ENCODE peak calls at places on chromosomes 6 and 20, in five cellular contexts. G is MM.1S, U is adrenal gland, W is aorta, N is spleen. X is an unnamed sample. For H3K4me1, the result is how much of the 10 kb centered on the place peaks cover.

GRCh38 chr6:8005136-8005535 is 59.1 kb downstream of the BLOC1S5 start:
- DNase-seq in G (no peak), U (no peak), W (no peak), N (no peak), X (no peak)

GRCh38 chr6:118768904-118769325 is 117.5 kb upstream of the CEP85L start:
- DNase-seq in G (peak), U (no peak), W (no peak), N (no peak), X (no peak)

GRCh38 chr20:54160269-54161007 is 13.3 kb downstream of the CYP24A1 start:
- DNase-seq in G (no peak), U (no peak), W (no peak), N (no peak), X (no peak)

GRCh38 chr6:133244502-133244901 is 3.3 kb downstream of the EYA4 start:
- DNase-seq in G (no peak), U (no peak), W (no peak), N (no peak), X (no peak)

GRCh38 chr20:47672886-47673670 is 112.2 kb downstream of the SULF2 start:
- DNase-seq in G (no peak), U (peak), W (no peak), N (peak), X (no peak)

GRCh38 chr6:142985286-142985685 is 40.3 kb upstream of the HIVEP2 start:
- DNase-seq in G (no peak), U (no peak), W (no peak), N (no peak), X (no peak)

GRCh38 chr20:43534016-43534415 is 24.8 kb upstream of the SGK2 start:
- DNase-seq in G (no peak), U (no peak), W (no peak), N (no peak), X (no peak)

GRCh38 chr6:62357826-62358225 is 71.8 kb upstream of the KHDRBS2 start:
- DNase-seq in G (no peak), U (no peak), W (no peak), N (no peak), X (no peak)

GRCh38 chr6:165184192-165184979 is 125.0 kb downstream of the C6orf118 start:
- DNase-seq in G (no peak), U (no peak), W (no peak), N (no peak), X (peak)

GRCh38 chr6:22906091-22906549 is 336.8 kb downstream of the HDGFL1 start:
- DNase-seq in G (no peak), U (no peak), W (no peak), N (no peak), X (peak)

GRCh38 chr6:123803862-123804681 is at the start of gene NKAIN2:
- DNase-seq in G (peak), U (no peak), W (no peak), N (peak), X (no peak)

GRCh38 chr20:61988665-61989064 is 77.0 kb downstream of the TAF4 start:
- DNase-seq in G (no peak), U (no peak), W (no peak), N (no peak), X (no peak)

GRCh38 chr20:62417981-62418708 is 9.2 kb downstream of the RBBP8NL start:
- DNase-seq in G (no peak), U (no peak), W (no peak), N (no peak), X (no peak)

GRCh38 chr6:37983720-37984501 is 164.4 kb downstream of the ZFAND3 start:
- DNase-seq in G (no peak), U (no peak), W (no peak), N (no peak), X (no peak)

GRCh38 chr6:168138436-168138835 is 59.4 kb upstream of the FRMD1 start:
- DNase-seq in G (no peak), U (no peak), W (no peak), N (peak), X (no peak)

GRCh38 chr6:81999270-81999669 is 246.8 kb upstream of the TENT5A start:
- DNase-seq in G (no peak), U (no peak), W (no peak), N (no peak), X (no peak)

GRCh38 chr6:36347635-36348034 is 10.9 kb upstream of the BNIP5 start:
- DNase-seq in G (no peak), U (peak), W (no peak), N (no peak), X (no peak)

GRCh38 chr6:150409576-150410066 is 40.8 kb downstream of the IYD start:
- DNase-seq in G (peak), U (peak), W (peak), N (peak), X (no peak)

GRCh38 chr6:38354905-38355304 is 284.8 kb downstream of the BTBD9 start:
- DNase-seq in G (no peak), U (no peak), W (no peak), N (no peak), X (no peak)

GRCh38 chr6:165645919-165646318 is 17.1 kb downstream of the PDE10A start:
- DNase-seq in G (no peak), U (peak), W (no peak), N (no peak), X (no peak)

GRCh38 chr6:32609731-32610640 is 20.3 kb upstream of the HLA-DRB1 start:
- DNase-seq in G (peak), U (peak), W (no peak), N (peak), X (peak)

GRCh38 chr20:63941282-63942060 is 14.7 kb downstream of the UCKL1 start:
- DNase-seq in G (no peak), U (no peak), W (peak), N (peak), X (no peak)

GRCh38 chr6:3977875-3978711 is 100.8 kb downstream of the FAM217A start:
- DNase-seq in G (peak), U (peak), W (no peak), N (no peak), X (peak)

DNA sequence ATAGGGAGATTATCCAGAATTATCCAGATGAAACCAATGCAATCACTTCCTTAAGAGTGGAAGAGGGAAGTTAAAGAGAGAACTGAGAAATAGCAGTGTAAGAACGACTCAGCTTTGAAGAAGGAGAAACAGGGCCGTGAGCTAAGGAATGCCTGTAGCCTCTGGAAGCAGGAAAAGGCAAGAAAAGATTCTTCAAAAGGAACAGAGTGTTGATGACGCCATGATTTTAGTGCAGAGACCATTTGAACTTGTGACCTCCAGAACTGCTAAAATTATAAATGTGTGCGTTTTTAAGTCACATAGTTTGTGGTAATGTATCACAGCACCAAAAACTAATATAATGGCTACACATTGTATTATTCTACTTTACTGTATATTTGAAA is 32.7 kb downstream of the ILRUN start:
- DNase-seq in G (no peak), U (no peak), W (no peak), N (no peak), X (no peak)
- H3K4me1 ChIP-seq in G (under half), U (under half), W (under half), N (half or more), X (under half)

DNA sequence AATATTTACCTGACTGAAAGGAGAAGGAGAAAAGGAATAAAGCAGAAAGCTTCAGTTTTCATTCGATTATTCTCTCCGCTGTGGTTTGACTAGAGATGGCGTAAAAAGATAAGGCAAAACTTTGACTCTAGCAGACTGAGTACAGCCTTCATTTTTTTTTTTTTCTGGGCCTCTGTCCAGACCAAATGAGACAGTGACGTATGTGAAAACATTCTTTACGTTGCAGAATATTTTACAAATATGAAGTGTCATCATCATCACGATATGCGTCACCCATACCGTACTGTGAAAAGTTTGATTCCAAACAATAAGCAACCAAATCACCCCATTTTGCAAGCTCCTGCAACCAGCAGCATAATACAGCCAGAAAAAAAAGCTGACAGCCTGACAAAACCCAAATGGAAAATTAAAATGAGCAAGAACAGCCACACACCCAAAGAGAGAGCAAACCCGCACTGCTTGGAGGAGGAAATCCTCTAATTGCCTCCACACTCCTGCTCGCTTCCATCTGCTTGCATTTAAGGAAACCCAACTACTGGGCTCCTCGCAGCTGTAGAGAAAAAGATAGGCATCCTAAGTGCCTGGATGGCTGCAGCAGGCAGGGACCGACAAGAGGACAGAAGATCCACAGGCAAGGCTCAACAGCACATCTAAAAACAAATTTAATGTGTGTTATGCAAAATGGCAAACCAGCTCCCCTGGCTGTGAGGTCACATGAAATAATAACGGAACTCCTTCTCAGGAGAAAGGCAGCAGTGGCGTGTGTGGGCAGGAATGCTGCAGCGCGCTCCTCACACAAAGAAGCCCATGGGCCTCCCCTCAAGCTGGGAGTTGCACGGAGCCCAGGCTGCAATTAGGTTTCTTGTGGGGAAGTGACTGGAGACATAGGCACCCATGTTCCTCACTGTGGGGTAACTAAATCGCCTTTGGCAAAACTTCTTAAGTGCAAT is 113.1 kb downstream of the FYN start:
- DNase-seq in G (no peak), U (no peak), W (no peak), N (no peak), X (peak)
- H3K4me1 ChIP-seq in G (under half), U (under half), W (under half), N (half or more), X (half or more)

GRCh38 chr20:8018928-8019177 is 708 bp downstream of the TMX4 start:
- DNase-seq in G (no peak), U (no peak), W (no peak), N (no peak), X (no peak)
- H3K4me1 ChIP-seq in G (under half), U (under half), W (under half), N (half or more), X (under half)

GRCh38 chr6:53205778-53206177 is 57.1 kb upstream of the GCM1 start:
- DNase-seq in G (no peak), U (no peak), W (no peak), N (no peak), X (no peak)
- H3K4me1 ChIP-seq in G (under half), U (under half), W (under half), N (under half), X (under half)

X was measured in SJSA1.